ENCODE peak calls at places on chromosomes 6 and 20, in six cellular contexts. T is GM12878; W is GM06990; F is Peyer's patch; L is activated naive CD4-positive, alpha-beta T cell; Q is hepatic stellate cell. R is an unnamed sample.

GRCh38 chr20:48609491-48609978 is 218.3 kb downstream of the PREX1 start:
- DNase-seq in T (peak), Q (no peak), F (no peak), L (no peak), W (peak), R (no peak)

GRCh38 chr6:170404697-170405096 is 98.1 kb downstream of the FAM120B start:
- DNase-seq in L (no peak), W (no peak), F (no peak), Q (no peak), T (no peak), R (no peak)

GRCh38 chr6:164200071-164200470 is 785.6 kb downstream of the QKI start:
- DNase-seq in L (no peak), T (no peak), W (no peak), Q (no peak), F (no peak), R (no peak)

GRCh38 chr6:56087421-56087820 is 160.0 kb downstream of the COL21A1 start:
- DNase-seq in F (no peak), L (no peak), T (no peak), Q (no peak), W (no peak), R (no peak)

GRCh38 chr6:64874776-64875175 is 832.2 kb downstream of the EYS start:
- DNase-seq in Q (no peak), L (no peak), W (no peak), F (no peak), T (no peak), R (no peak)

GRCh38 chr6:16174368-16175078 is 45.6 kb downstream of the MYLIP start:
- DNase-seq in W (no peak), L (no peak), T (no peak), F (no peak), Q (no peak), R (no peak)

GRCh38 chr20:59075934-59076508 is 33.4 kb upstream of the PRELID3B start:
- DNase-seq in W (no peak), F (no peak), T (no peak), Q (no peak), L (no peak), R (no peak)

GRCh38 chr20:14997791-14998190 is 660.4 kb upstream of the FLRT3 start:
- DNase-seq in W (no peak), L (no peak), T (no peak), Q (no peak), F (no peak), R (no peak)

GRCh38 chr20:58277578-58278344 is 31.8 kb upstream of the RAB22A start:
- DNase-seq in T (no peak), Q (no peak), F (no peak), L (no peak), W (no peak), R (no peak)

GRCh38 chr20:24745617-24746350 is 203.3 kb upstream of the CST7 start:
- DNase-seq in T (no peak), W (no peak), Q (no peak), F (no peak), L (no peak), R (peak)